ENCODE peak calls at places on chromosome 2, in six cellular contexts. X, W, C, B, E and Q are unnamed samples.

GRCh38 chr2:71618327-71619113 is 165.2 kb downstream of the DYSF start:
- DNase-seq in W (peak), E (peak), C (no peak), X (no peak), B (no peak), Q (no peak)

GRCh38 chr2:41495050-41495449 is 552.8 kb upstream of the PKDCC start:
- DNase-seq in E (no peak), X (no peak), C (no peak), B (no peak), W (no peak), Q (no peak)

GRCh38 chr2:216215991-216216390 is 106.8 kb downstream of the XRCC5 start:
- DNase-seq in W (no peak), X (no peak), E (no peak), B (peak), C (no peak), Q (peak)

GRCh38 chr2:140624188-140624587 is 1506.6 kb downstream of the LRP1B start:
- DNase-seq in X (no peak), E (no peak), W (no peak), B (no peak), C (no peak), Q (no peak)

GRCh38 chr2:240107386-240107785 is 28.7 kb downstream of the COPS9 start:
- DNase-seq in C (no peak), W (no peak), B (no peak), X (no peak), E (peak), Q (no peak)

GRCh38 chr2:60213865-60214657 is 339.4 kb downstream of the BCL11A start:
- DNase-seq in B (no peak), W (no peak), X (no peak), E (no peak), C (no peak), Q (peak)

GRCh38 chr2:159891917-159892691 is 94.1 kb upstream of the CD302 start:
- DNase-seq in B (no peak), E (peak), X (no peak), C (no peak), W (no peak), Q (peak)

GRCh38 chr2:213238753-213239591 is 45.3 kb upstream of the SPAG16 start:
- DNase-seq in E (no peak), B (no peak), W (no peak), C (no peak), X (no peak), Q (peak)

GRCh38 chr2:77590298-77590917 is 68.2 kb upstream of the LRRTM4 start:
- DNase-seq in E (no peak), W (no peak), B (no peak), X (no peak), C (no peak), Q (no peak)

GRCh38 chr2:105557021-105557420 is 158.2 kb upstream of the FHL2 start:
- DNase-seq in W (peak), X (no peak), B (no peak), C (peak), E (peak), Q (peak)

GRCh38 chr2:20565623-20566236 is 85.2 kb downstream of the HS1BP3 start:
- DNase-seq in X (no peak), B (no peak), C (no peak), W (no peak), E (no peak), Q (no peak)

GRCh38 chr2:212974692-212975091 is 176.7 kb downstream of the IKZF2 start:
- DNase-seq in C (no peak), X (no peak), E (no peak), B (peak), W (no peak), Q (peak)

GRCh38 chr2:121824264-121824663 is 68.8 kb downstream of the TSN start:
- DNase-seq in B (no peak), X (no peak), W (no peak), E (no peak), C (no peak), Q (no peak)

GRCh38 chr2:147846382-147847081 is 1.7 kb downstream of the ACVR2A start:
- DNase-seq in E (peak), X (no peak), W (no peak), C (no peak), B (no peak), Q (peak)

GRCh38 chr2:54904836-54905235 is 145.4 kb downstream of the RTN4 start:
- DNase-seq in E (no peak), C (no peak), X (no peak), W (no peak), B (no peak), Q (no peak)

GRCh38 chr2:120389036-120389391 is 43.1 kb downstream of the INHBB start:
- DNase-seq in X (no peak), E (peak), W (no peak), B (no peak), C (no peak), Q (no peak)

GRCh38 chr2:169928463-169928864 is 101.2 kb downstream of the UBR3 start:
- DNase-seq in B (peak), E (no peak), X (no peak), C (no peak), W (no peak), Q (peak)

GRCh38 chr2:84969511-84970265 is 1.3 kb upstream of the KCMF1 start:
- DNase-seq in C (no peak), B (peak), W (no peak), E (no peak), X (no peak), Q (peak)

GRCh38 chr2:40192864-40193669 is 258.8 kb downstream of the SLC8A1 start:
- DNase-seq in B (no peak), E (no peak), W (no peak), X (no peak), C (no peak), Q (peak)

GRCh38 chr2:128311755-128312341 is 6.8 kb downstream of the HS6ST1 start:
- DNase-seq in B (no peak), X (no peak), W (peak), C (no peak), E (peak), Q (no peak)

GRCh38 chr2:46342566-46343315 is 45.5 kb downstream of the EPAS1 start:
- DNase-seq in X (no peak), C (no peak), W (no peak), B (no peak), E (no peak), Q (no peak)

GRCh38 chr2:230870544-230871360 is 6.0 kb downstream of the ITM2C start:
- DNase-seq in C (no peak), E (peak), B (peak), X (no peak), W (no peak), Q (no peak)

GRCh38 chr2:208820289-208820688 is 413.7 kb downstream of the PTH2R start:
- DNase-seq in X (no peak), C (no peak), E (no peak), B (no peak), W (no peak), Q (no peak)

GRCh38 chr2:239822146-239822945 is 202.8 kb downstream of the NDUFA10 start:
- DNase-seq in W (peak), X (no peak), C (no peak), E (peak), B (no peak), Q (no peak)

GRCh38 chr2:223041527-223042109 is 10.4 kb upstream of the KCNE4 start:
- DNase-seq in E (peak), B (no peak), X (no peak), C (peak), W (no peak), Q (peak)

GRCh38 chr2:241507430-241508239 is 749 bp downstream of the STK25 start:
- DNase-seq in E (peak), X (no peak), B (peak), W (peak), C (peak), Q (peak)

GRCh38 chr2:1613731-1614354 is 130.5 kb downstream of the PXDN start:
- DNase-seq in X (no peak), E (no peak), C (no peak), B (no peak), W (no peak), Q (peak)

GRCh38 chr2:64749446-64749845 is 95.7 kb upstream of the SERTAD2 start:
- DNase-seq in X (no peak), E (no peak), W (no peak), B (no peak), C (no peak), Q (no peak)

GRCh38 chr2:107595749-107596148 is 230.9 kb upstream of the RGPD4 start:
- DNase-seq in X (no peak), W (no peak), C (no peak), E (no peak), B (no peak), Q (peak)

GRCh38 chr2:135664623-135665068 is 77.0 kb upstream of the UBXN4 start:
- DNase-seq in C (no peak), W (no peak), X (no peak), E (no peak), B (no peak), Q (peak)

GRCh38 chr2:7860693-7861092 is 821.2 kb upstream of the ID2 start:
- DNase-seq in B (no peak), C (no peak), W (no peak), X (no peak), E (no peak), Q (no peak)

GRCh38 chr2:237490805-237491194 is 3.7 kb downstream of the MLPH start:
- DNase-seq in W (no peak), X (no peak), C (no peak), E (no peak), B (no peak), Q (no peak)